ENCODE peak calls at places on chromosomes 4 and X, in six cellular contexts. Z is activated T-helper 1 cell treated with anti-CD3 and anti-CD28 coated beads, Interleukin-12 subunit alpha, Interleukin-12 subunit beta, Interleukin-2, Interleukin-4 antibody, amounts not matched to agents 30 ng/mL and 10 ng/mL and 1 ng/mL, durations not matched to agents 14 hours and 24 hours and 36 hours; E is activated CD8-positive, alpha-beta memory T cell treated with anti-CD3 and anti-CD28 coated beads for 4 hours; S is sciatic nerve; X is kidney epithelial cell; I is Kasumi-1. J is an unnamed sample.

GRCh38 chr4:4990857-4991540 is 28.3 kb downstream of the CYTL1 start:
- DNase-seq in Z (no peak), E (no peak), S (peak; percentile 78), X (peak; percentile 1), I (no peak), J (no peak)

GRCh38 chrX:140141444-140142029 is 176.2 kb upstream of the CXorf66 start:
- DNase-seq in Z (no peak), E (no peak), S (no peak), X (no peak), I (peak; percentile 44), J (no peak)

GRCh38 chr4:155914782-155915181 is 11.3 kb downstream of the TDO2 start:
- DNase-seq in Z (no peak), E (no peak), S (no peak), X (no peak), I (no peak), J (no peak)

GRCh38 chr4:3426465-3427133 is 15.2 kb upstream of the HGFAC start:
- DNase-seq in Z (no peak), E (no peak), S (no peak), X (no peak), I (no peak), J (no peak)

GRCh38 chrX:63275127-63275526 is 76.0 kb downstream of the SPIN4 start:
- DNase-seq in Z (no peak), E (no peak), S (no peak), X (no peak), I (no peak), J (no peak)

GRCh38 chr4:102723511-102723910 is 37.3 kb downstream of the MANBA start:
- DNase-seq in Z (no peak), E (no peak), S (no peak), X (no peak), I (no peak), J (no peak)

GRCh38 chr4:124640037-124640730 is 72.3 kb downstream of the ANKRD50 start:
- DNase-seq in Z (no peak), E (no peak), S (no peak), X (peak; percentile 61), I (no peak), J (peak; percentile 55)

GRCh38 chrX:27680726-27681125 is 90.6 kb downstream of the DCAF8L2 start:
- DNase-seq in Z (no peak), E (no peak), S (no peak), X (no peak), I (no peak), J (no peak)

GRCh38 chr4:94221930-94222329 is 14.3 kb downstream of the SMARCAD1 start:
- DNase-seq in Z (no peak), E (no peak), S (no peak), X (no peak), I (no peak), J (no peak)

GRCh38 chr4:102503301-102503746 is 2.2 kb downstream of the NFKB1 start:
- DNase-seq in Z (no peak), E (no peak), S (no peak), X (no peak), I (no peak), J (no peak)

J was measured in epithelial cell of prostate.